ENCODE peak calls at places on chromosomes 3 and 15, in seven cellular contexts. R is A549, O is HCT116, T is endothelial cell of umbilical vein, D is H1, U is K562, B is HepG2. A is an unnamed sample.

GRCh38 chr3:10391391-10391790 is 70.5 kb upstream of the SEC13 start:
- DNase-seq in O (no peak), T (no peak), D (no peak), U (no peak), B (no peak), R (no peak), A (peak)

GRCh38 chr15:69735126-69735525 is 282.5 kb downstream of the RPLP1 start:
- DNase-seq in B (no peak), O (no peak), R (no peak), T (no peak), U (no peak), D (no peak), A (no peak)

GRCh38 chr15:70974004-70974832 is 81.6 kb downstream of the LRRC49 start:
- DNase-seq in B (peak), U (no peak), T (peak), O (peak), R (peak), D (peak), A (peak)

GRCh38 chr3:61571516-61572336 is 10.4 kb downstream of the PTPRG start:
- DNase-seq in D (peak), U (no peak), B (no peak), R (no peak), O (no peak), T (peak), A (no peak)

GRCh38 chr3:194300392-194300758 is 50.8 kb downstream of the CPN2 start:
- DNase-seq in U (no peak), R (no peak), B (peak), T (no peak), D (no peak), O (no peak), A (no peak)

GRCh38 chr3:10023587-10024310 is 2.5 kb upstream of the FANCD2 start:
- DNase-seq in R (no peak), D (no peak), B (no peak), O (no peak), U (no peak), T (no peak), A (peak)

GRCh38 chr3:87546216-87546615 is 269.8 kb upstream of the POU1F1 start:
- DNase-seq in O (no peak), B (no peak), U (no peak), R (no peak), T (no peak), D (no peak), A (no peak)

GRCh38 chr15:38620851-38621594 is 56.4 kb upstream of the RASGRP1 start:
- DNase-seq in D (no peak), T (no peak), B (no peak), R (no peak), U (no peak), O (no peak), A (no peak)

GRCh38 chr3:25904248-25904647 is 114.4 kb downstream of the OXSM start:
- DNase-seq in B (no peak), T (no peak), R (no peak), U (no peak), O (no peak), D (no peak), A (peak)

GRCh38 chr3:66039590-66039887 is 821 bp upstream of the MAGI1 start:
- DNase-seq in T (peak), R (peak), B (peak), D (no peak), U (peak), O (no peak), A (no peak)

GRCh38 chr3:49260711-49261357 is 16.2 kb downstream of the C3orf62 start:
- DNase-seq in T (no peak), R (no peak), O (peak), B (peak), D (no peak), U (no peak), A (no peak)

GRCh38 chr15:77144492-77145070 is 73.7 kb upstream of the TSPAN3 start:
- DNase-seq in T (no peak), B (no peak), R (no peak), O (no peak), D (no peak), U (no peak), A (no peak)

GRCh38 chr3:156920399-156920798 is 94.2 kb downstream of the LEKR1 start:
- DNase-seq in U (no peak), B (no peak), O (no peak), R (no peak), T (no peak), D (no peak), A (no peak)

GRCh38 chr3:10262027-10262426 is 13.8 kb downstream of the TATDN2 start:
- DNase-seq in U (no peak), B (no peak), T (no peak), D (no peak), R (no peak), O (no peak), A (no peak)

GRCh38 chr3:6791161-6791560 is 69.8 kb upstream of the GRM7 start:
- DNase-seq in U (no peak), R (no peak), T (peak), B (no peak), D (no peak), O (no peak), A (no peak)

GRCh38 chr3:169848741-169849140 is 21.0 kb downstream of the LRRC31 start:
- DNase-seq in U (no peak), R (no peak), B (no peak), D (no peak), O (no peak), T (no peak), A (no peak)

GRCh38 chr15:70593795-70594194 is 169.6 kb downstream of the UACA start:
- DNase-seq in D (no peak), U (no peak), O (no peak), T (no peak), R (no peak), B (no peak), A (no peak)

GRCh38 chr15:96535148-96535547 is 204.6 kb downstream of the NR2F2 start:
- DNase-seq in B (no peak), O (no peak), R (no peak), U (no peak), T (no peak), D (no peak), A (no peak)

GRCh38 chr3:132538072-132538471 is 59.0 kb upstream of the ACKR4 start:
- DNase-seq in R (no peak), T (no peak), U (no peak), B (peak), O (no peak), D (no peak), A (no peak)

GRCh38 chr3:187748050-187748481 is 2.8 kb upstream of the BCL6 start:
- DNase-seq in R (peak), T (peak), B (peak), U (peak), O (peak), D (peak), A (peak)

GRCh38 chr3:130386604-130387263 is 41.3 kb downstream of the COL6A5 start:
- DNase-seq in B (no peak), D (no peak), O (no peak), T (peak), R (no peak), U (peak), A (no peak)

GRCh38 chr15:39230205-39230916 is 350.5 kb upstream of the THBS1 start:
- DNase-seq in R (no peak), O (no peak), T (peak), D (no peak), B (no peak), U (no peak), A (no peak)

GRCh38 chr3:101635954-101636798 is 40.8 kb downstream of the ZBTB11 start:
- DNase-seq in T (peak), O (peak), U (peak), R (peak), B (peak), D (peak), A (peak)

GRCh38 chr15:39411102-39411989 is 169.5 kb upstream of the THBS1 start:
- DNase-seq in T (no peak), R (no peak), U (no peak), D (no peak), O (no peak), B (no peak), A (peak)

GRCh38 chr3:5021571-5022092 is 42.4 kb downstream of the BHLHE40 start:
- DNase-seq in O (peak), R (peak), U (peak), D (no peak), B (peak), T (peak), A (peak)

GRCh38 chr3:125694761-125695294 is 99.5 kb upstream of the OSBPL11 start:
- DNase-seq in U (no peak), B (peak), D (no peak), T (no peak), R (no peak), O (no peak), A (no peak)

GRCh38 chr3:185280572-185281365 is 26.9 kb upstream of the EHHADH start:
- DNase-seq in B (peak), O (peak), T (peak), R (peak), U (peak), D (no peak), A (peak)

GRCh38 chr3:174955513-174956001 is 96.4 kb downstream of the NAALADL2 start:
- DNase-seq in D (no peak), B (peak), O (peak), U (no peak), T (peak), R (peak), A (no peak)

GRCh38 chr15:101008158-101009139 is 89.3 kb downstream of the LRRK1 start:
- DNase-seq in D (peak), U (peak), B (peak), R (peak), T (peak), O (peak), A (peak)

GRCh38 chr3:134039161-134039862 is 9.6 kb upstream of the SLCO2A1 start:
- DNase-seq in U (peak), O (peak), D (peak), R (no peak), T (no peak), B (peak), A (peak)

GRCh38 chr15:61138151-61138550 is 91.0 kb downstream of the RORA start:
- DNase-seq in U (no peak), D (no peak), B (no peak), O (no peak), T (no peak), R (no peak), A (no peak)

GRCh38 chr3:53231532-53232511 is 24.0 kb downstream of the TKT start:
- DNase-seq in T (no peak), U (no peak), R (no peak), B (no peak), O (no peak), D (no peak), A (no peak)

GRCh38 chr15:70355275-70355795 is 257.6 kb upstream of the TLE3 start:
- DNase-seq in R (peak), D (no peak), U (peak), B (no peak), T (no peak), O (no peak), A (no peak)

GRCh38 chr3:88807471-88808090 is 299.8 kb upstream of the EPHA3 start:
- DNase-seq in U (no peak), D (no peak), O (no peak), B (no peak), R (no peak), T (no peak), A (no peak)

GRCh38 chr3:185818267-185818875 is 6.5 kb downstream of the IGF2BP2 start:
- DNase-seq in U (no peak), O (no peak), B (no peak), T (no peak), D (no peak), R (no peak), A (no peak)

GRCh38 chr15:68278345-68279217 is 1.0 kb downstream of the FEM1B start:
- DNase-seq in R (peak), B (peak), D (no peak), T (peak), U (peak), O (no peak), A (peak)

GRCh38 chr15:44468713-44469385 is 41.4 kb downstream of the CTDSPL2 start:
- DNase-seq in U (no peak), B (no peak), T (peak), R (peak), D (no peak), O (peak), A (no peak)

GRCh38 chr3:170078620-170079281 is 41.0 kb downstream of the GPR160 start:
- DNase-seq in B (peak), U (no peak), O (peak), D (no peak), R (peak), T (no peak), A (peak)

GRCh38 chr3:58175429-58176184 is 35.2 kb downstream of the DNASE1L3 start:
- DNase-seq in R (peak), B (peak), T (peak), U (no peak), D (peak), O (no peak), A (no peak)

DNA sequence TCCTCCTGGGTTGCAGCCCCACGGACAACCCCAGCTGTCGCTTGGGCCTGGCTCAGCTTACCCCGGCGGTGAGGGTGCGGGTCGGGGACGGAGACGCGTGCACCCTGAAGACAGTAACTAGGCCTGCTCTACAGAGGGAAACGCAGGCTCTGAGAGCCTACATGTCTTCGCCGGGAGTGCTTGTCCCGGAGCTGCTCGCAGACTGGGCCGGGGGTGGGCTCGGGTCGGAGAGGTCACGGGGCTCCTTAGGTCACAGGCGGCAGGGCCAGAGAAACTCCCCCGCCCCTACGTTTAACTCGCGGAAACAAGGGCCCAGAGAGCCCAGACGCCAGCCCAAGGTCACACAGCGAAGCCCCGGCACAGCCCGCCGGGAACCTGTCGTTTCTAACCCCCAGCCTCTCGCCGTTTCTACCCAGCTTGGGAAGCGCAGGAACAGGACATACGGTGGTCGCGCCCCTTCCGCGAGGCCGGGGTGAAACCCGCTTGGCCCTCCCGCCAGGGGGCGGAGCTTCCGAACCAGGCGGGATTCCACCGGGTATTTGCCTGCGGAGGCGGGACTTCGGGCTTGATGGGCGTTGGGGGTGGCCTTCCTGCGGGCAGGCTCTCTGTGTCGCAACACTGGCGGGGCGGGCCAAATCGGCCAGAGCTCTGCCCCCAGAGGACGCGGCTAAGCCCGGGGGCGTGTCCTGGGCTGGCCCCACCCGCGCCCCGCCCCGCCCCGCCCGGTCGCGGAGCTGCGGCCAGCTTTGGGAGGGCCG is at the start of gene HDAC11:
- DNase-seq in T (peak), O (peak), U (peak), D (peak), B (peak), R (peak), A (peak)
- TF ChIP-seq POLR2A in T (no peak), O (no peak), U (peak), D (peak), B (peak), R (peak), A (peak)

DNA sequence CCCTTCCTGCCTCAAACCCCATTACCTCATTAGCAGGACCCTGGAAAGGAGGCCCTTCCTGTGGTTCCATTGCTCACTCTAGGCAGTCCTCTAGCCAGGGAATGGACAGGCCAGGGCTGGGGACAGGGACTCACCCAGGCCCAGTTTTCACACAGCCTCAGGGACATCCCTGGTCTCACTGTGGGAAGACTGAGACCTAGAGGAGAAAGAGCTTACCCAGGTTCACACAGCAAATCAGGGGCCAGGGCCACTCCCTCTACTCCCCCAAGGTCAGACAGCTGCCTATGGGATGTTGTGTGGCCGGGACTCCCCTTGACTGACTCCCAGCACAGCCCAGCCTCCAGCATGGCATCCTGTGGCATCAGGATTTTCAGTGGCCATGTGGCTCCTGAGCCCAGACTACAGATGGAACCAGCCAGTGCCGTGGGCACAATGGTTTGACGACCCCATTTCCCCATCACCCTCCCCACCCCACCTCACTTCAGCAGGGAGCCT is 49.3 kb downstream of the ADAMTS7 start:
- DNase-seq in U (no peak), T (no peak), O (no peak), D (peak), B (no peak), R (no peak), A (no peak)
- TF ChIP-seq MAX in U (no peak), T (no peak), O (no peak), D (no peak), B (no peak), R (no peak), A (no peak)

DNA sequence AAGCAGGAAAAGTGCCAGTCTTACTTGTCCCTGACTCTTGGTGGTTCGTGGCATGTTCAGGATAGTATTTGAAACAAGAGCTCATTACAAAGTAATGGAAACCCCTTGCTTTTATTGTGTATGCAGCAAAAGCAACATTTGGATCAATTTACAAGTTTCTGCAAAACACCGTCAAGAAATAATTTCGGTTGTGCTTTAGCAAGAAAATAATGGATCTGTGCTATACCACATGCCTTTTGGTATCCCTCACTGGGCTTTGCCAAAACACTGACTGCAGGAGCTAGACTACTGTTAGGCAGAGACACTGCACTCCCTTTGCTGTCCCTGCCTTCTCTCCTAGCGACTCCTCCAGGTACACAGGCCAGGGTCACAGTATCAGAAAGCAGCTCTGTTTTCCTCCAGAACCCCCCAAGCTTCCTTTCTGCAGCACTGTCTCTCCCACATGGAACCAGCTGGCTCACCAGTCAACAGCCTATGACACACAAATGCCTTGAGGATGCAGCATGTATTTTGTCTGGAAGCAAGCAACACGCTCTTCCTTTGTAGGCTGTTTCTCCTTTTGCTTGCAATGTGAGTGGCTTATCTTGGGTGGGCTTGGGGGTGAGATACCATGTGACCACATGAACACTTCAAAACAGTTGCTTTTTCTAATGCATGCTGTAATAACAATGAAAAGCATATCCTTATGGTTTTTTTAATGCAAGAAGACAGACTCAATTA is 111.4 kb downstream of the PGPEP1L start:
- DNase-seq in T (peak), B (no peak), R (peak), O (no peak), U (no peak), D (no peak), A (no peak)
- TF ChIP-seq POLR2A in T (no peak), B (no peak), R (no peak), O (no peak), U (no peak), D (no peak), A (no peak)

GRCh38 chr3:195458188-195458800 is 15.5 kb upstream of the ACAP2 start:
- DNase-seq in T (peak), D (no peak), B (no peak), O (no peak), U (peak), R (no peak), A (peak)
- TF ChIP-seq MAX in T (no peak), D (no peak), B (no peak), O (no peak), U (no peak), R (no peak), A (no peak)

DNA sequence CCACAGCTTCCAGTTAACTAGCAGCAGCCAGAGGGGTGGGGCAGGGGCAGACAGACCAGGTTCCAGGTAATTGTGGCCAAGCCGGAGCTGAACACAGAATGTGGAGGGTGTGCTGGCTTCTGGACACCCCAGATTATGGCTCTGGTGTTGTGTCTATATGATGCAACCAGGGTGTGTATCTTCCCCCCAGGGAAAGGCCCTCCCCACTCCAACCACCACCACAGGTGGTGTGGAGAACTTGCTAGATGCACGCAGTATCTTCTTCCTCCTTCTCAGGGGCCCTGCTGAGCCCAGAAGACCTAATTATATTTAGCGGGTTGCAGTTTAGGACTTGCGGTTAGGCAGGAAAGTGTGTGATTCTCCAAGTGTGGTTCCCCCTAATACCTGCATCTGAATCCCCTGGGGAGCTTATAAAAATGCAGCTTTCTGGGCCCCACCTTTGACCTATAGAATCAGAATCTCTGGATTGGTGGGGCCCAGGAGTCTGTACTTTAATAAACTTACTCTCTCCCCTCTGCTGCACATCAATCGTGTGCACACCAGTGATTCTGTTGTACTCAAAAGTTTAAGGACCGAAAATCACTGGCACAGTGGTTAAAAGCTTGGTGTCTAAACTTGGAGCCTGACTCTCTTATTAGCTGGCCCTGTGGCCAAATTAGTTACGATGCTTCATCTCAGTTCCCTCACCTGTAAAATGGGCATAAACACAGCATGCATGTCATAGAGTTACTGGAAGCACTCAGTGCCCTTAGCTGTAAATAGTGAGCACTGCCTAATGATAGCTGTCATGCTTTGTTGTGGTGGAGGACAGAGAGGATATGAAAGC is 379.1 kb upstream of the PROK2 start:
- DNase-seq in T (no peak), B (no peak), D (no peak), R (no peak), U (peak), O (no peak), A (peak)
- TF ChIP-seq POLR2A in T (no peak), B (no peak), D (no peak), R (no peak), U (no peak), O (no peak), A (no peak)